ENCODE peak calls at places on chromosomes 6 and 20, in seven cellular contexts. N is PC-9; O is heart right ventricle; I is sigmoid colon; Q is CD8-positive, alpha-beta memory T cell; S is psoas muscle; M is CD8-positive, alpha-beta T cell. C is an unnamed sample.
A peak's percentile ranks its signal among the peaks of the same experiment; 100 is the strongest.

GRCh38 chr6:127972815-127973214 is 72.0 kb upstream of the THEMIS start:
- DNase-seq in Q (peak; percentile 3), I (no peak), N (no peak), S (no peak), M (no peak), O (no peak), C (no peak)

GRCh38 chr6:49939993-49940498 is 23.9 kb downstream of the DEFB114 start:
- DNase-seq in O (peak; percentile 5), Q (no peak), M (no peak), N (no peak), I (no peak), S (no peak), C (no peak)

GRCh38 chr6:152950240-152950639 is 32.6 kb downstream of the FBXO5 start:
- DNase-seq in I (no peak), O (no peak), N (no peak), S (no peak), M (no peak), Q (no peak), C (no peak)

GRCh38 chr6:141123084-141123483 is 1009.6 kb upstream of the GJE1 start:
- DNase-seq in N (no peak), I (no peak), M (no peak), Q (no peak), S (no peak), O (no peak), C (no peak)

GRCh38 chr20:37564388-37565133 is 36.9 kb upstream of the BLCAP start:
- DNase-seq in O (peak; percentile 16), I (no peak), M (no peak), S (peak; percentile 66), Q (peak; percentile 14), N (peak; percentile 61), C (peak; percentile 77)

GRCh38 chr6:7106215-7106751 is 1.5 kb upstream of the RREB1 start:
- DNase-seq in S (no peak), N (no peak), M (no peak), Q (no peak), O (no peak), I (no peak), C (peak; percentile 26)

GRCh38 chr20:2131366-2131765 is 29.7 kb downstream of the STK35 start:
- DNase-seq in M (no peak), O (no peak), Q (no peak), N (no peak), S (no peak), I (peak; percentile 26), C (peak; percentile 57)

GRCh38 chr6:48057611-48058010 is 53.4 kb downstream of the PTCHD4 start:
- DNase-seq in I (no peak), Q (no peak), S (no peak), N (no peak), M (no peak), O (no peak), C (no peak)

GRCh38 chr20:2612073-2612472 is 40.4 kb upstream of the NOP56 start:
- DNase-seq in N (no peak), I (no peak), S (no peak), Q (no peak), M (no peak), O (no peak), C (no peak)

GRCh38 chr6:41785689-41786450 is 1.6 kb upstream of the TOMM6 start:
- DNase-seq in M (no peak), I (no peak), N (no peak), Q (no peak), O (no peak), S (peak; percentile 60), C (peak; percentile 61)

GRCh38 chr6:45477785-45478184 is 100.1 kb upstream of the SUPT3H start:
- DNase-seq in S (no peak), M (no peak), Q (no peak), O (no peak), N (no peak), I (no peak), C (no peak)

GRCh38 chr20:59825944-59826759 is 107.3 kb downstream of the SYCP2 start:
- DNase-seq in I (no peak), O (no peak), S (no peak), Q (no peak), N (peak; percentile 87), M (no peak), C (no peak)

GRCh38 chr6:79167931-79168694 is 66.4 kb downstream of the HMGN3 start:
- DNase-seq in I (no peak), N (no peak), M (no peak), Q (no peak), S (no peak), O (no peak), C (peak; percentile 44)

GRCh38 chr6:108619431-108620197 is 58.9 kb downstream of the FOXO3 start:
- DNase-seq in O (no peak), M (no peak), Q (no peak), S (no peak), I (no peak), N (no peak), C (no peak)

GRCh38 chr6:108616544-108616943 is 55.8 kb downstream of the FOXO3 start:
- DNase-seq in N (no peak), M (no peak), O (no peak), S (no peak), Q (no peak), I (no peak), C (peak; percentile 62)

GRCh38 chr6:108618623-108619152 is 58.0 kb downstream of the FOXO3 start:
- DNase-seq in N (no peak), M (no peak), O (no peak), S (no peak), I (no peak), Q (no peak), C (no peak)

GRCh38 chr6:108612852-108613251 is 52.1 kb downstream of the FOXO3 start:
- DNase-seq in Q (no peak), O (no peak), S (no peak), M (no peak), I (no peak), N (no peak), C (no peak)

DNA sequence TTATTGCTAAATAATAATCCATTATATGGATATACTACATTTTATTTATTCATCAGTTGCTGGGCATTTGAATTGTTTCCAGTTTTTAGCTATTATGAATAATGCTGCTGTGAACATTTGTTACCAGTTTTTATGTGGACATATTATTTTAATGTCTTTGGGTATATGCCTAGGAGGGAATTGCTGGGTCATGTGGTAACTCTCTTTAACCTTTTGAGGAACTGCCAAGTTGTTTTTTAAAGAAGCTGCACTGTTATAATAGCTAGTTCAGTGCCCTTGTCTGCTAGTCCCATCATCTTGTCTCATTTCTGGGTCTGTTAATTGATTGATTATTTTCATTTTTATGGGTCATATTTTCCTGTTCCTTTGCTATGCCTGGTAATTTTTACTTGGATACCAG is 56.3 kb downstream of the FOXO3 start:
- DNase-seq in S (no peak), N (no peak), I (no peak), M (no peak), Q (no peak), O (no peak), C (no peak)
- H3K4me1 ChIP-seq in S (peaks cover 87% of the 10 kb centered on the region), N (peaks cover 39% of the 10 kb centered on the region), I (peaks cover 76% of the 10 kb centered on the region), M (peaks cover 12% of the 10 kb centered on the region), Q (peaks cover 14% of the 10 kb centered on the region), O (peaks cover 48% of the 10 kb centered on the region), C (peaks cover 83% of the 10 kb centered on the region)

DNA sequence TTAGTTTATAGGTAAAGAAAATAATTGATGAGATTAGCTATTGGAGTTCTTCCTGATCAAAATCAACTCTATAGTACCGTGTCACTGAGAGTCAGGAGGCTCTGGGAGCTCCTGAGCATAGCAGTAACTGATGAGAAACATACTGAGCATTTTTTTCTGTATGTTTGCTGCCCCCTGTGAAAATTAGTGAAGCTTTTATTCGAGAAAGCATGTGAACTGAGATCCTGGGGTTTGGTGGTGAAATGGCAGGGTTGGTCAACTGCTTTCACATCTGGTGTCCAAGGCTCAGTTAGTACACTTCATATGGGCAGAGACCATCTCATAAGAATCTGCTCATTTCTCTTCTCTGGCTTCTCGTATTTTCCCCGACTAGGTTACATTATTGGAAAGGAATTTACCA is 4.1 kb upstream of the ABT1 start:
- DNase-seq in M (no peak), N (no peak), I (no peak), Q (no peak), S (no peak), O (no peak), C (no peak)
- H3K4me1 ChIP-seq in M (peaks cover 10% of the 10 kb centered on the region), N (peaks cover 6% of the 10 kb centered on the region), I (peaks cover 11% of the 10 kb centered on the region), Q (peaks cover 9% of the 10 kb centered on the region), S (peaks cover 7% of the 10 kb centered on the region), O (peaks cover 2% of the 10 kb centered on the region), C (peaks cover 10% of the 10 kb centered on the region)

DNA sequence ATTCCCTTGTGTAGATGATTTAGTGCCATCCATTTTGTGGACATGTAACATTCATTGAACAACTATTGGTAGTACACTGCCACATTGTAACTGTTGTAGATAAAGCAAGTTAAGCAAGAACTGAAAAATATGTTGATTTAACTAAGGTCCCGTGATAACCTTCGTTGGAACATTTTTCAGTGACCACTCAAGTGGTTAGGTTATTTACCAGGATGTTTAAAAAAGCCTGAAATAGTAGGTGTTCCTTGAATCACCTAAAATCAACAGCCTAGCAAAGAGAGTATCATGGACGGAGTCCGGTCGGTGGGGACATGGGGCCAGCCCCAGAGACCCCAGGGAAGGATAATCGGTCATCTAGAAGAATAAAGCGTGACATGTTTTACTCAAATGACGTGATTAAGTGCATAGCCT is 2.6 kb downstream of the AMD1 start:
- DNase-seq in O (no peak), Q (no peak), S (no peak), I (no peak), N (no peak), M (no peak), C (peak; percentile 28)
- H3K4me1 ChIP-seq in O (peaks cover 43% of the 10 kb centered on the region), Q (peaks cover 61% of the 10 kb centered on the region), S (peaks cover 48% of the 10 kb centered on the region), I (peaks cover 65% of the 10 kb centered on the region), N (peaks cover 56% of the 10 kb centered on the region), M (peaks cover 52% of the 10 kb centered on the region), C (peaks cover 42% of the 10 kb centered on the region)

GRCh38 chr6:16725145-16725864 is 36.0 kb downstream of the ATXN1 start:
- DNase-seq in N (no peak), Q (no peak), O (no peak), M (no peak), S (no peak), I (no peak), C (peak; percentile 83)
- H3K4me1 ChIP-seq in N (peaks cover 28% of the 10 kb centered on the region), Q (peaks cover 20% of the 10 kb centered on the region), O (peaks cover 21% of the 10 kb centered on the region), M (no peaks in the 10 kb centered on the region), S (peaks cover 50% of the 10 kb centered on the region), I (peaks cover 76% of the 10 kb centered on the region), C (peaks cover 50% of the 10 kb centered on the region)

GRCh38 chr6:105196076-105196475 is 16.3 kb upstream of the POPDC3 start:
- DNase-seq in I (no peak), N (no peak), Q (no peak), S (no peak), M (no peak), O (no peak), C (no peak)
- H3K4me1 ChIP-seq in I (no peaks in the 10 kb centered on the region), N (peaks cover 8% of the 10 kb centered on the region), Q (no peaks in the 10 kb centered on the region), S (peaks cover 10% of the 10 kb centered on the region), M (no peaks in the 10 kb centered on the region), O (no peaks in the 10 kb centered on the region), C (peaks cover 36% of the 10 kb centered on the region)

DNA sequence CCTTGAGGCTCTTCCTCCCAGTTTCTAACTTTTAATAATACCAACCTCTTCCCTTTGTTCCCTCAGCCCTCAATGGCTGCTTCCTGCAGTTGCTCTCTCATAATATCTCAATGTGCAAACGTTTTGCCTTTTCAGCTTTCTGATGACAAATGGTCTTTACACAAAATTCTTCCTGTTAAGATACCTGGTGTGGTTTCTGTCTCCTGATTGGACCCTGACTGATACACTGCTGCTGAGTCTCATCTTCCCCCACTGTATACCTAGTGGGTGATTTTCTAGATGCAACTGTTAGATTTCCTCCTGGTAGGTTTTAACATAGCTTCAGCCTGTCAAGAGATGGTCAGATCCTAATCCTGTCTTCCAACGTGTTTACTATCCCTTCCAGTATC is 147.9 kb upstream of the TOP1 start:
- DNase-seq in I (no peak), S (no peak), Q (no peak), O (no peak), N (no peak), M (no peak), C (no peak)
- H3K4me1 ChIP-seq in I (no peaks in the 10 kb centered on the region), S (no peaks in the 10 kb centered on the region), Q (peaks cover 26% of the 10 kb centered on the region), O (no peaks in the 10 kb centered on the region), N (no peaks in the 10 kb centered on the region), M (peaks cover 24% of the 10 kb centered on the region), C (peaks cover 6% of the 10 kb centered on the region)